ENCODE peak calls at places on chromosomes 4 and X, in six cellular contexts. K is K562, G is ovary, A is suprapubic skin, T is transverse colon, C is upper lobe of left lung. W is an unnamed sample.

GRCh38 chrX:107537815-107538214 is 88.4 kb downstream of the FRMPD3 start:
- DNase-seq in A (no peak), K (peak; percentile 43), G (no peak), T (no peak), C (no peak), W (no peak)

GRCh38 chr4:1052231-1052671 is 40.8 kb downstream of the FGFRL1 start:
- DNase-seq in K (no peak), T (no peak), A (peak; percentile 55), G (peak; percentile 14), C (peak; percentile 48), W (peak; percentile 40)

GRCh38 chr4:99816611-99817309 is at the start of gene DAPP1:
- DNase-seq in G (no peak), T (peak; percentile 81), C (no peak), A (peak; percentile 73), K (no peak), W (peak; percentile 70)

GRCh38 chr4:154593868-154594267 is 3.3 kb upstream of the FGA start:
- DNase-seq in T (no peak), G (no peak), C (no peak), A (no peak), K (no peak), W (no peak)

GRCh38 chr4:71259305-71259704 is 79.5 kb upstream of the SLC4A4 start:
- DNase-seq in T (no peak), A (no peak), C (no peak), G (no peak), K (no peak), W (no peak)

GRCh38 chr4:22091351-22091731 is 142.8 kb upstream of the KCNIP4 start:
- DNase-seq in G (no peak), C (no peak), K (no peak), T (no peak), A (no peak), W (no peak)

GRCh38 chr4:1595789-1596325 is 88.3 kb downstream of the FAM53A start:
- DNase-seq in C (peak; percentile 38), T (no peak), A (peak; percentile 42), G (no peak), K (no peak), W (peak; percentile 28)

GRCh38 chr4:100875296-100876040 is 357.6 kb upstream of the EMCN start:
- DNase-seq in T (no peak), A (no peak), K (no peak), G (no peak), C (no peak), W (no peak)

GRCh38 chrX:47361538-47362511 is 8.6 kb upstream of the ZNF157 start:
- DNase-seq in C (no peak), G (peak; percentile 63), T (peak; percentile 69), A (peak; percentile 75), K (peak; percentile 42), W (peak; percentile 92)

GRCh38 chr4:163139048-163139447 is 27.6 kb downstream of the NAF1 start:
- DNase-seq in A (no peak), K (no peak), G (no peak), C (no peak), T (no peak), W (no peak)

GRCh38 chr4:16001484-16001858 is 38.5 kb upstream of the FGFBP2 start:
- DNase-seq in T (peak; percentile 48), K (peak; percentile 62), C (no peak), G (peak; percentile 48), A (peak; percentile 68), W (peak; percentile 89)

GRCh38 chr4:64617813-64618212 is 208.6 kb upstream of the TECRL start:
- DNase-seq in G (no peak), T (no peak), A (no peak), K (no peak), C (no peak), W (no peak)

GRCh38 chr4:182738283-182739047 is 178.7 kb downstream of the DCTD start:
- DNase-seq in G (no peak), K (no peak), C (no peak), A (no peak), T (no peak), W (no peak)

GRCh38 chrX:70554081-70554480 is 109.4 kb downstream of the DLG3 start:
- DNase-seq in T (no peak), A (no peak), G (no peak), C (no peak), K (peak; percentile 3), W (no peak)

GRCh38 chr4:150501983-150502382 is 80.0 kb upstream of the MAB21L2 start:
- DNase-seq in C (no peak), K (no peak), T (no peak), A (no peak), G (no peak), W (no peak)

GRCh38 chr4:129092636-129093172 is 635 bp downstream of the SCLT1 start:
- DNase-seq in T (no peak), G (no peak), K (no peak), A (no peak), C (no peak), W (no peak)

GRCh38 chr4:10098770-10099139 is 17.8 kb downstream of the WDR1 start:
- DNase-seq in C (no peak), K (no peak), T (no peak), G (no peak), A (no peak), W (no peak)

GRCh38 chrX:151981129-151981528 is 6.7 kb upstream of the GABRE start:
- DNase-seq in G (no peak), K (no peak), C (no peak), A (no peak), T (no peak), W (no peak)

GRCh38 chr4:140326395-140326993 is 47.0 kb upstream of the SCOC start:
- DNase-seq in C (no peak), T (peak; percentile 14), G (peak; percentile 49), A (no peak), K (peak; percentile 22), W (no peak)

GRCh38 chr4:41160010-41160789 is 54.1 kb downstream of the APBB2 start:
- DNase-seq in G (no peak), K (no peak), T (no peak), A (no peak), C (peak; percentile 37), W (no peak)

GRCh38 chr4:104490096-104490769 is 4.5 kb downstream of the CXXC4 start:
- DNase-seq in G (peak; percentile 14), C (no peak), A (no peak), K (no peak), T (peak; percentile 42), W (peak; percentile 61)

GRCh38 chrX:73877687-73878086 is 314.7 kb downstream of the CHIC1 start:
- DNase-seq in T (no peak), G (no peak), K (no peak), A (no peak), C (no peak), W (no peak)

GRCh38 chr4:165312506-165312905 is 15.0 kb upstream of the MSMO1 start:
- DNase-seq in C (no peak), K (no peak), G (no peak), A (no peak), T (no peak), W (no peak)

GRCh38 chr4:153222790-153223417 is 18.7 kb downstream of the TRIM2 start:
- DNase-seq in A (peak; percentile 74), G (peak; percentile 60), T (peak; percentile 62), K (no peak), C (peak; percentile 91), W (peak; percentile 78)

GRCh38 chrX:67961516-67961915 is 417.7 kb downstream of the AR start:
- DNase-seq in G (no peak), T (no peak), C (no peak), K (no peak), A (no peak), W (no peak)

GRCh38 chr4:40395908-40396806 is 61.0 kb downstream of the CHRNA9 start:
- DNase-seq in G (peak; percentile 83), C (no peak), K (no peak), A (peak; percentile 69), T (peak; percentile 57), W (peak; percentile 72)

GRCh38 chrX:133018229-133018628 is 59.8 kb upstream of the HS6ST2 start:
- DNase-seq in K (no peak), A (no peak), C (no peak), T (no peak), G (no peak), W (no peak)

GRCh38 chrX:19670854-19671620 is 155.7 kb upstream of the MAP3K15 start:
- DNase-seq in T (peak; percentile 69), K (no peak), A (no peak), C (no peak), G (peak; percentile 27), W (peak; percentile 72)

GRCh38 chrX:9899640-9900075 is 67.5 kb upstream of the CLDN34 start:
- DNase-seq in C (no peak), A (no peak), K (no peak), G (peak; percentile 37), T (no peak), W (peak; percentile 63)

GRCh38 chr4:8537041-8537461 is 43.1 kb upstream of the GPR78 start:
- DNase-seq in A (no peak), T (peak; percentile 72), G (peak; percentile 85), K (no peak), C (no peak), W (peak; percentile 85)
- H3K4me3 ChIP-seq in A (no peak overlapping the region), T (no peak overlapping the region), G (no peak overlapping the region), K (no peak overlapping the region), C (no peak overlapping the region), W (no peak overlapping the region)

GRCh38 chrX:69277369-69277768 is 112.1 kb upstream of the PJA1 start:
- DNase-seq in G (no peak), T (no peak), K (no peak), A (no peak), C (no peak), W (no peak)
- H3K4me1 ChIP-seq in G (peaks cover 1% of the 10 kb centered on the region), T (no peaks in the 10 kb centered on the region), K (no peaks in the 10 kb centered on the region), A (no peaks in the 10 kb centered on the region), C (no peaks in the 10 kb centered on the region), W (peaks cover 19% of the 10 kb centered on the region)

GRCh38 chrX:456146-456545 is 69.4 kb upstream of the PPP2R3B start:
- DNase-seq in G (no peak), A (no peak), C (no peak), T (no peak), K (no peak), W (no peak)

GRCh38 chrX:458631-459061 is 71.9 kb upstream of the PPP2R3B start:
- DNase-seq in A (no peak), T (no peak), C (peak; percentile 78), G (no peak), K (no peak), W (peak; percentile 25)

GRCh38 chrX:455199-455598 is 68.5 kb upstream of the PPP2R3B start:
- DNase-seq in K (no peak), A (no peak), T (no peak), C (no peak), G (no peak), W (peak; percentile 18)

GRCh38 chrX:455673-456072 is 69.0 kb upstream of the PPP2R3B start:
- DNase-seq in G (no peak), T (no peak), K (no peak), C (no peak), A (no peak), W (peak; percentile 30)

GRCh38 chrX:456925-457768 is 70.4 kb upstream of the PPP2R3B start:
- DNase-seq in G (no peak), K (no peak), T (no peak), A (no peak), C (no peak), W (no peak)
- TF ChIP-seq EP300 in G (no peak), K (no peak), T (no peak), A (no peak), C (no peak), W (no peak)

DNA sequence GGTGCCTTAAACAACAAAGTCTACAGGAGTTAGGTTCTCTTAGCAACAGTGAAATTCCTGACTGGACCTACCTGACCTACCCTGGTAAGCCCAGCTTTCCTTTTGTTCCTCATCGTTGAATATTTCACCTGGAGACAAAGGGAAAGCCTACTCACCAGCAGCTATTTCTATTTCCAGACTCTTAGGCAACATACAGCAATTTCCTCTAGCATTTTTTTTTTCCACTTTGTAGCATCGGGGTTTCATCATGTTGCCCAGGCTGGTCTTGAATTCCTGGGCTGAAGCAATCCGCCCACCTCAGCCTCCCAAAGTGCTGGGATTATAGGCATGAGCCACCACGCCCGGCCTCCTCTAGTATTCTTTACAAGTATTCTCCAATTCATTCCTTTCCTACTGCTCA is 6.8 kb upstream of the S100G start:
- DNase-seq in T (no peak), K (no peak), C (no peak), A (no peak), G (no peak), W (no peak)
- H3K4me3 ChIP-seq in T (no peak overlapping the region), K (no peak overlapping the region), C (no peak overlapping the region), A (no peak overlapping the region), G (no peak overlapping the region), W (no peak overlapping the region)

W was measured in sigmoid colon.